ENCODE peak calls at places on chromosomes 1 and 21, in five cellular contexts. C is ACHN, H is NCI-H2081, Z is foreskin fibroblast, T is Calu3. O is an unnamed sample.

GRCh38 chr1:25080294-25081209 is 150.5 kb upstream of the RUNX3 start:
- DNase-seq in T (no peak), C (no peak), H (no peak), Z (no peak), O (no peak)

GRCh38 chr1:69572921-69573320 is 5.2 kb downstream of the LRRC7 start:
- DNase-seq in H (no peak), T (no peak), C (no peak), Z (no peak), O (no peak)

GRCh38 chr21:34815831-34816700 is 147.3 kb downstream of the CLIC6 start:
- DNase-seq in T (no peak), Z (peak; percentile 38), C (no peak), H (no peak), O (no peak)

GRCh38 chr1:30040081-30041019 is 683.0 kb downstream of the MATN1 start:
- DNase-seq in Z (no peak), H (no peak), T (no peak), C (no peak), O (no peak)

GRCh38 chr21:33109574-33110339 is 39.8 kb downstream of the OLIG1 start:
- DNase-seq in T (no peak), Z (no peak), C (no peak), H (no peak), O (no peak)

GRCh38 chr1:32400876-32401631 is 6.8 kb upstream of the BSDC1 start:
- DNase-seq in T (peak; percentile 87), H (peak; percentile 87), Z (peak; percentile 95), C (peak; percentile 67), O (peak; percentile 59)

GRCh38 chr1:28494737-28495136 is 11.1 kb upstream of the RCC1 start:
- DNase-seq in T (no peak), H (no peak), C (no peak), Z (no peak), O (no peak)

GRCh38 chr1:206672011-206672688 is 12.6 kb upstream of the MAPKAPK2 start:
- DNase-seq in C (no peak), T (no peak), H (peak; percentile 59), Z (no peak), O (no peak)

GRCh38 chr1:41456847-41457540 is 27.5 kb downstream of the EDN2 start:
- DNase-seq in C (no peak), Z (peak; percentile 15), H (no peak), T (no peak), O (no peak)